ENCODE peak calls at places on chromosomes 16 and 17, in five cellular contexts. V, Y, U, R and D are unnamed samples. For H3K4me1 and H3K36me3, the result is how much of the 10 kb centered on the place peaks cover.

GRCh38 chr16:67399749-67400704 is 6.7 kb upstream of the TPPP3 start:
- DNase-seq in V (no peak), Y (no peak), U (no peak), R (no peak), D (no peak)

GRCh38 chr16:24834459-24835335 is 11.1 kb upstream of the SLC5A11 start:
- DNase-seq in V (peak), Y (peak), U (no peak), R (no peak), D (no peak)

GRCh38 chr16:11138769-11139623 is 117.0 kb downstream of the SOCS1 start:
- DNase-seq in V (peak), Y (no peak), U (no peak), R (no peak), D (no peak)

GRCh38 chr17:78940708-78941107 is 15.5 kb upstream of the TIMP2 start:
- DNase-seq in V (no peak), Y (no peak), U (no peak), R (no peak), D (no peak)

GRCh38 chr16:1614226-1615102 is 2.3 kb downstream of the CRAMP1 start:
- DNase-seq in V (peak), Y (no peak), U (no peak), R (no peak), D (peak)

GRCh38 chr17:34840758-34841157 is 120.5 kb downstream of the CCT6B start:
- DNase-seq in V (no peak), Y (peak), U (no peak), R (no peak), D (no peak)

GRCh38 chr17:79320331-79320730 is 245.7 kb downstream of the ENGASE start:
- DNase-seq in V (no peak), Y (no peak), U (no peak), R (no peak), D (no peak)

GRCh38 chr17:3683054-3683511 is 12.9 kb downstream of the P2RX5 start:
- DNase-seq in V (no peak), Y (peak), U (no peak), R (no peak), D (no peak)

GRCh38 chr17:6498356-6498755 is 54.1 kb downstream of the PIMREG start:
- DNase-seq in V (no peak), Y (no peak), U (no peak), R (no peak), D (peak)

GRCh38 chr17:41301204-41301790 is 1.4 kb downstream of the KRTAP29-1 start:
- DNase-seq in V (no peak), Y (peak), U (no peak), R (no peak), D (no peak)

GRCh38 chr17:57442401-57442823 is 186.1 kb downstream of the MSI2 start:
- DNase-seq in V (no peak), Y (no peak), U (no peak), R (no peak), D (no peak)

GRCh38 chr17:40432864-40433528 is 10.3 kb upstream of the IGFBP4 start:
- DNase-seq in V (peak), Y (no peak), U (no peak), R (no peak), D (peak)

GRCh38 chr16:56331915-56332314 is 93.4 kb downstream of the AMFR start:
- DNase-seq in V (no peak), Y (no peak), U (no peak), R (no peak), D (no peak)

GRCh38 chr16:31179747-31180458 is at the start of gene FUS:
- DNase-seq in V (peak), Y (peak), U (peak), R (peak), D (peak)

GRCh38 chr17:73731733-73732132 is 87.5 kb upstream of the SDK2 start:
- DNase-seq in V (no peak), Y (no peak), U (no peak), R (no peak), D (no peak)

GRCh38 chr16:56894331-56894917 is 29.4 kb downstream of the SLC12A3 start:
- DNase-seq in V (no peak), Y (no peak), U (no peak), R (no peak), D (no peak)

GRCh38 chr17:63364387-63364786 is 81.7 kb downstream of the CYB561 start:
- DNase-seq in V (no peak), Y (no peak), U (no peak), R (no peak), D (no peak)

GRCh38 chr16:3793161-3793576 is 75.8 kb upstream of the TRAP1 start:
- DNase-seq in V (no peak), Y (no peak), U (peak), R (peak), D (no peak)

GRCh38 chr17:20092292-20092867 is 83.2 kb downstream of the SPECC1 start:
- DNase-seq in V (no peak), Y (no peak), U (no peak), R (no peak), D (no peak)

GRCh38 chr17:71441098-71441497 is 679.7 kb upstream of the SOX9 start:
- DNase-seq in V (no peak), Y (no peak), U (no peak), R (no peak), D (no peak)

GRCh38 chr16:84569382-84569987 is 48.4 kb downstream of the COTL1 start:
- DNase-seq in V (no peak), Y (no peak), U (no peak), R (peak), D (peak)

GRCh38 chr17:38403491-38403890 is 24.8 kb upstream of the ARHGAP23 start:
- DNase-seq in V (no peak), Y (no peak), U (no peak), R (no peak), D (no peak)

GRCh38 chr17:8918811-8919210 is 46.7 kb downstream of the PIK3R5 start:
- DNase-seq in V (no peak), Y (no peak), U (no peak), R (no peak), D (no peak)

GRCh38 chr17:35373984-35374765 is 754 bp upstream of the SLFN11 start:
- DNase-seq in V (peak), Y (peak), U (peak), R (peak), D (peak)

GRCh38 chr17:79072544-79072943 is 2.1 kb upstream of the ENGASE start:
- DNase-seq in V (peak), Y (no peak), U (no peak), R (no peak), D (peak)

GRCh38 chr16:12260647-12261262 is 284.2 kb downstream of the SNX29 start:
- DNase-seq in V (no peak), Y (no peak), U (no peak), R (no peak), D (no peak)

GRCh38 chr16:85653226-85653917 is 35.4 kb downstream of the GINS2 start:
- DNase-seq in V (no peak), Y (no peak), U (no peak), R (no peak), D (no peak)

GRCh38 chr17:29867643-29868181 is 62.3 kb downstream of the SSH2 start:
- DNase-seq in V (no peak), Y (no peak), U (no peak), R (no peak), D (no peak)

GRCh38 chr16:9523994-9524393 is 432.6 kb downstream of the HAPSTR1 start:
- DNase-seq in V (no peak), Y (no peak), U (no peak), R (no peak), D (no peak)

GRCh38 chr16:46903255-46903905 is 19.2 kb downstream of the GPT2 start:
- DNase-seq in V (no peak), Y (no peak), U (no peak), R (no peak), D (no peak)

GRCh38 chr16:86844691-86845090 is 266.3 kb downstream of the FOXL1 start:
- DNase-seq in V (no peak), Y (no peak), U (no peak), R (no peak), D (no peak)

GRCh38 chr16:51577621-51578303 is 426.7 kb upstream of the SALL1 start:
- DNase-seq in V (no peak), Y (no peak), U (no peak), R (no peak), D (no peak)

GRCh38 chr16:53129281-53130192 is 74.7 kb downstream of the CHD9 start:
- DNase-seq in V (no peak), Y (no peak), U (no peak), R (no peak), D (no peak)

GRCh38 chr17:68101992-68102758 is 66.6 kb downstream of the KPNA2 start:
- DNase-seq in V (peak), Y (no peak), U (no peak), R (peak), D (no peak)

GRCh38 chr16:14667347-14668266 is 26.5 kb downstream of the PLA2G10 start:
- DNase-seq in V (peak), Y (no peak), U (no peak), R (peak), D (no peak)

GRCh38 chr16:23704772-23705516 is 8.1 kb downstream of the ERN2 start:
- DNase-seq in V (no peak), Y (no peak), U (no peak), R (no peak), D (no peak)

GRCh38 chr17:38890410-38890746 is 20.5 kb downstream of the LASP1 start:
- DNase-seq in V (no peak), Y (no peak), U (no peak), R (no peak), D (no peak)

GRCh38 chr17:72603346-72604242 is 482.8 kb downstream of the SOX9 start:
- DNase-seq in V (no peak), Y (peak), U (no peak), R (no peak), D (no peak)

GRCh38 chr17:34302626-34303025 is 16.6 kb upstream of the CCL8 start:
- DNase-seq in V (no peak), Y (no peak), U (no peak), R (peak), D (no peak)

GRCh38 chr17:80793421-80793820 is 198.2 kb upstream of the CHMP6 start:
- DNase-seq in V (no peak), Y (no peak), U (no peak), R (no peak), D (peak)
- H3K4me1 ChIP-seq in V (under half), Y (under half), U (under half), R (under half), D (under half)

DNA sequence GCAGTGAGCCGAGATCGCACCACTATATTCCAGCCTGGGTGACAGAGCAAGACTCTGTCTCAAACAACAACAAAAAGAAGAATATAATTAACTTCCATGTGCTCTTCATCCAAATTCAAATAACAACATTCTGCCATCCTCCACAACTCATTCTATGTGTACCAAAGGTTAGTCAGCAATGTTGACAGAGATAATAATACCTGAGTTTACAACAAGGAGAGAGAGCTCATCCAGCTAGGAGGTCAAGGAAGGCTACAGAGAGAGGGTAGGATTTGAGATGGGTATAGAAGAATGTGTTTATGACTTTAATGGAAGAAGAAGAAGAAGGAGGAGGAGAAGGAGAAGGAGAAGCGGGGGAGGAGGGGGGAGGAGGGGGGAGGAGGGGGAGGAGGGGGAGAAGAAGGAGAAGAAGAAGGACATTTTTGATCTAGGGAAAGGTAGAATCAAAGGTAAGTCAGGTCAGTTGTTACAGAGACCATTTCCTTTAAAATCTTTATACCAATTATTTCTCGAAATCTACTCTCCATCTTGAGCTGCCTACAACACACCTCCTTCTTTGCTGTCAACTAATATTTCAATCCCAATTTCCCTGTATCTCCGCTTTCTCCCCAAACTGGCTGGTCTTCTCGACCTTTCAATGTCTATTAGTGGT is 10.1 kb upstream of the HSF5 start:
- DNase-seq in V (no peak), Y (no peak), U (no peak), R (no peak), D (no peak)
- H3K36me3 ChIP-seq in V (half or more), Y (under half), U (half or more), R (under half), D (under half)

GRCh38 chr17:75647921-75648320 is 14.7 kb downstream of the SMIM5 start:
- DNase-seq in V (no peak), Y (no peak), U (no peak), R (no peak), D (no peak)

GRCh38 chr17:75647061-75647460 is 13.8 kb downstream of the SMIM5 start:
- DNase-seq in V (no peak), Y (no peak), U (no peak), R (no peak), D (peak)

GRCh38 chr17:75645889-75646625 is 12.8 kb downstream of the SMIM5 start:
- DNase-seq in V (peak), Y (peak), U (no peak), R (peak), D (no peak)

GRCh38 chr17:75645501-75645888 is 12.3 kb downstream of the SMIM5 start:
- DNase-seq in V (no peak), Y (peak), U (no peak), R (peak), D (peak)

DNA sequence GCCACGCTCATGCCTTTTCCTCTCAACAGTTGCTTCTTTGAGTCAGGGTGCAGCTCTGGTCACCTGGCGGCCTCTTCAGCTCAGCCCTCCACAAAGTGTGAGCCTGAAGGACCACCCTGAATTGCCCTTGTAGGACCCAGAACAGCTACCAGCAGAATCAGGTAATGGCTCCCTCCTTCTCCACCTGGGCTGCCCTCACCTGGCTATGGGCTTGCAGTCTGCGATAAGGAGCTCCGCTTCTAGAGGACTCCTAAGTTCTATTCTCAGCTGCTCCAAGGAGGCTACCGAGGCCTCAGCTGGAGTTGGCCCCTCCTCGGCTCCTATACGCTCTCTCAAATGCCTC is 13.4 kb downstream of the SMIM5 start:
- DNase-seq in V (no peak), Y (no peak), U (no peak), R (no peak), D (no peak)
- H3K27ac ChIP-seq in V (peak), Y (peak), U (no peak), R (peak), D (no peak)

GRCh38 chr16:68835970-68836369 is 7.4 kb upstream of the TANGO6 start:
- DNase-seq in V (no peak), Y (no peak), U (no peak), R (no peak), D (no peak)
- H3K4me1 ChIP-seq in V (under half), Y (under half), U (under half), R (under half), D (under half)

DNA sequence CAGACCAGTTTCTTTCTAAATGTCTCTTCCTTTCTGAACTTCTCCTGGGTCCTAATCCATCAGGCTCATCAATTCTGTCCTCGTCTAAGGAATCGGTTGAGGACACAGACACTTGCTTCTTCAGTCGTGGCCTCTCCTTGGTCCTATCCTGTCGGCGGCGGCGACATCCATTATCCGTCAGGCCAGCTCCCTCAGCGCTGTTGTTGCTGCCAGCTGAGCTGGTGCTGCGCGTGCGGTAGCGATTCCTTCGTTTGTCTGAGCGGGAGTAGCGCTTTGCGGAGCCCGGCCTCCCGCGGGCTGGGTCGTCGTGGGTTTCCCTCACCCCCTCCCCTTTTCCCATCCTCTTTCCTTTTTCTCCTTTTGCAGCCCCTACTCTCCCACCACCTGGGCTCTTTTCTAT is 3.8 kb downstream of the SMG6 start:
- DNase-seq in V (no peak), Y (no peak), U (no peak), R (no peak), D (no peak)
- H3K36me3 ChIP-seq in V (half or more), Y (under half), U (under half), R (under half), D (under half)

GRCh38 chr17:77443743-77444260 is 303.0 kb downstream of the SEC14L1 start:
- DNase-seq in V (no peak), Y (no peak), U (no peak), R (no peak), D (no peak)

GRCh38 chr17:77445908-77446535 is 305.3 kb downstream of the SEC14L1 start:
- DNase-seq in V (peak), Y (peak), U (no peak), R (no peak), D (no peak)

GRCh38 chr17:77445030-77445907 is 304.5 kb downstream of the SEC14L1 start:
- DNase-seq in V (no peak), Y (peak), U (no peak), R (no peak), D (peak)

GRCh38 chr17:77442976-77443742 is 302.4 kb downstream of the SEC14L1 start:
- DNase-seq in V (no peak), Y (no peak), U (no peak), R (no peak), D (no peak)

GRCh38 chr17:77444653-77445029 is 303.9 kb downstream of the SEC14L1 start:
- DNase-seq in V (no peak), Y (no peak), U (no peak), R (no peak), D (no peak)
- H3K27ac ChIP-seq in V (peak), Y (peak), U (peak), R (peak), D (no peak)